ENCODE peak calls at places on chromosome 9, in eight cellular contexts. K, V, H, M, I, L, E and W are unnamed samples.

GRCh38 chr9:137147793-137148160 is 8.8 kb downstream of the GRIN1 start:
- DNase-seq in K (no peak), V (no peak), H (no peak), M (no peak), I (no peak), L (no peak), E (no peak), W (peak; percentile 87)

GRCh38 chr9:93094294-93095204 is 1.5 kb upstream of the CARD19 start:
- DNase-seq in K (no peak), V (no peak), H (no peak), M (no peak), I (peak; percentile 61), L (no peak), E (no peak), W (peak; percentile 69)

GRCh38 chr9:20262611-20263010 is 359.7 kb downstream of the MLLT3 start:
- DNase-seq in K (no peak), V (no peak), H (no peak), M (no peak), I (no peak), L (no peak), E (no peak), W (no peak)

GRCh38 chr9:136119259-136120118 is 814 bp upstream of the TMEM250 start:
- DNase-seq in K (no peak), V (no peak), H (no peak), M (no peak), I (no peak), L (peak; percentile 33), E (no peak), W (peak; percentile 89)

GRCh38 chr9:96169488-96169887 is 132.5 kb downstream of the HSD17B3 start:
- DNase-seq in K (peak; percentile 78), V (peak; percentile 63), H (no peak), M (no peak), I (no peak), L (peak; percentile 36), E (no peak), W (peak; percentile 89)

GRCh38 chr9:90966475-90967150 is 165.0 kb downstream of the SYK start:
- DNase-seq in K (no peak), V (peak; percentile 44), H (no peak), M (no peak), I (no peak), L (peak; percentile 58), E (no peak), W (no peak)

GRCh38 chr9:132784286-132784820 is 93.7 kb downstream of the AK8 start:
- DNase-seq in K (no peak), V (no peak), H (no peak), M (no peak), I (no peak), L (no peak), E (no peak), W (no peak)

GRCh38 chr9:129583308-129584038 is 37.4 kb downstream of the C9orf50 start:
- DNase-seq in K (no peak), V (peak; percentile 46), H (no peak), M (no peak), I (no peak), L (no peak), E (no peak), W (no peak)

GRCh38 chr9:124465736-124466135 is 15.5 kb downstream of the ADGRD2 start:
- DNase-seq in K (no peak), V (no peak), H (no peak), M (no peak), I (no peak), L (no peak), E (no peak), W (peak; percentile 46)

GRCh38 chr9:15146121-15146820 is 160.7 kb downstream of the TTC39B start:
- DNase-seq in K (no peak), V (no peak), H (no peak), M (no peak), I (no peak), L (no peak), E (no peak), W (no peak)

GRCh38 chr9:72579190-72579589 is 57.8 kb downstream of the TMC1 start:
- DNase-seq in K (peak; percentile 26), V (peak; percentile 47), H (no peak), M (no peak), I (peak; percentile 32), L (peak; percentile 77), E (no peak), W (no peak)

GRCh38 chr9:36893148-36893547 is 140.9 kb downstream of the PAX5 start:
- DNase-seq in K (no peak), V (no peak), H (no peak), M (no peak), I (no peak), L (no peak), E (no peak), W (no peak)

GRCh38 chr9:128150594-128151342 is 1.5 kb downstream of the LCN2 start:
- DNase-seq in K (peak; percentile 89), V (no peak), H (no peak), M (no peak), I (no peak), L (no peak), E (no peak), W (peak; percentile 96)